ENCODE peak calls at places on chromosomes 6 and 20, in five cellular contexts. X is HFF-Myc; E is NCI-H1092 treated with DMSO at 0.1 percent for 48 hours; O is activated T-helper 1 cell treated with anti-CD3 and anti-CD28 coated beads, Interleukin-2, amount 50 U/mL, for 16 hours; Q is COR-L47. D is an unnamed sample.

GRCh38 chr6:43269273-43270007 is 26.2 kb downstream of the TTBK1 start:
- DNase-seq in Q (no peak), E (peak), O (peak), X (no peak), D (no peak)

GRCh38 chr20:57601211-57601570 is 19.0 kb downstream of the ZBP1 start:
- DNase-seq in Q (no peak), E (no peak), O (no peak), X (no peak), D (no peak)

GRCh38 chr20:12276011-12276673 is 358.4 kb downstream of the BTBD3 start:
- DNase-seq in X (no peak), E (no peak), Q (no peak), O (no peak), D (no peak)

GRCh38 chr6:129894904-129895303 is 33.8 kb upstream of the TMEM244 start:
- DNase-seq in X (no peak), Q (no peak), O (no peak), E (no peak), D (no peak)

GRCh38 chr20:63767886-63768285 is 28.3 kb downstream of the SLC2A4RG start:
- DNase-seq in X (no peak), E (no peak), O (no peak), Q (no peak), D (no peak)

GRCh38 chr6:68572525-68572924 is 62.6 kb upstream of the ADGRB3 start:
- DNase-seq in X (no peak), Q (peak), O (no peak), E (peak), D (peak)

GRCh38 chr20:4726710-4727391 is 5.1 kb downstream of the PRND start:
- DNase-seq in E (no peak), X (peak), O (peak), Q (no peak), D (no peak)

GRCh38 chr6:3410385-3411360 is 46.2 kb downstream of the SLC22A23 start:
- DNase-seq in Q (peak), X (peak), E (peak), O (peak), D (peak)

GRCh38 chr20:63639093-63639860 is 12.4 kb upstream of the GMEB2 start:
- DNase-seq in Q (no peak), O (no peak), X (no peak), E (no peak), D (no peak)

GRCh38 chr20:45450097-45450818 is 19.3 kb upstream of the WFDC2 start:
- DNase-seq in Q (peak), X (peak), O (no peak), E (peak), D (peak)

GRCh38 chr6:128487055-128487454 is 33.3 kb downstream of the PTPRK start:
- DNase-seq in E (no peak), O (no peak), X (no peak), Q (no peak), D (no peak)

GRCh38 chr6:108839068-108839467 is 9.2 kb upstream of the ARMC2 start:
- DNase-seq in O (no peak), Q (no peak), E (no peak), X (no peak), D (no peak)

GRCh38 chr6:25012657-25013056 is 76.9 kb upstream of the RIPOR2 start:
- DNase-seq in E (no peak), O (no peak), Q (no peak), X (peak), D (no peak)

GRCh38 chr6:133132583-133132982 is 108.6 kb upstream of the EYA4 start:
- DNase-seq in E (no peak), Q (no peak), O (no peak), X (no peak), D (no peak)

GRCh38 chr6:73064261-73064660 is 161.0 kb downstream of the KHDC1L start:
- DNase-seq in Q (no peak), E (no peak), X (no peak), O (no peak), D (no peak)

GRCh38 chr6:30570760-30571084 is 520 bp upstream of the ABCF1 start:
- DNase-seq in X (no peak), Q (no peak), E (no peak), O (no peak), D (no peak)

D was measured in NCI-H2081.